ENCODE peak calls at places on chromosomes 6 and 20, in ten cellular contexts. One of them, this sample, is unnamed.

GRCh38 chr6:692356-692851 is 535 bp downstream of the EXOC2 start:
- DNase-seq in mammary epithelial cell: peak; percentile 80
- DNase-seq in heart right ventricle: no peak
- DNase-seq in endodermal cell: peak; percentile 88
- DNase-seq in heart left ventricle: peak; percentile 18
- DNase-seq in psoas muscle: peak; percentile 31
- DNase-seq in prostate gland: no peak
- DNase-seq in colonic mucosa: peak; percentile 72
- DNase-seq in left lung: peak; percentile 44
- DNase-seq in left ventricle myocardium inferior: peak; percentile 37
- DNase-seq in this sample: peak; percentile 22

GRCh38 chr6:3317741-3318211 is 59.0 kb downstream of the PSMG4 start:
- DNase-seq in mammary epithelial cell: no peak
- DNase-seq in heart right ventricle: no peak
- DNase-seq in endodermal cell: peak; percentile 20
- DNase-seq in heart left ventricle: no peak
- DNase-seq in psoas muscle: peak; percentile 41
- DNase-seq in prostate gland: no peak
- DNase-seq in colonic mucosa: no peak
- DNase-seq in left lung: no peak
- DNase-seq in left ventricle myocardium inferior: no peak
- DNase-seq in this sample: no peak

GRCh38 chr6:130912451-130912850 is 85.2 kb downstream of the SMLR1 start:
- DNase-seq in mammary epithelial cell: no peak
- DNase-seq in heart right ventricle: no peak
- DNase-seq in endodermal cell: no peak
- DNase-seq in heart left ventricle: no peak
- DNase-seq in psoas muscle: no peak
- DNase-seq in prostate gland: no peak
- DNase-seq in colonic mucosa: no peak
- DNase-seq in left lung: no peak
- DNase-seq in left ventricle myocardium inferior: no peak
- DNase-seq in this sample: no peak

GRCh38 chr6:61909541-61909940 is 376.5 kb downstream of the KHDRBS2 start:
- DNase-seq in mammary epithelial cell: no peak
- DNase-seq in heart right ventricle: no peak
- DNase-seq in endodermal cell: no peak
- DNase-seq in heart left ventricle: no peak
- DNase-seq in psoas muscle: no peak
- DNase-seq in prostate gland: no peak
- DNase-seq in colonic mucosa: no peak
- DNase-seq in left lung: no peak
- DNase-seq in left ventricle myocardium inferior: no peak
- DNase-seq in this sample: no peak

GRCh38 chr6:74404366-74404765 is 708.4 kb downstream of the CD109 start:
- DNase-seq in mammary epithelial cell: no peak
- DNase-seq in heart right ventricle: no peak
- DNase-seq in endodermal cell: no peak
- DNase-seq in heart left ventricle: no peak
- DNase-seq in psoas muscle: no peak
- DNase-seq in prostate gland: no peak
- DNase-seq in colonic mucosa: no peak
- DNase-seq in left lung: no peak
- DNase-seq in left ventricle myocardium inferior: no peak
- DNase-seq in this sample: no peak

GRCh38 chr20:2805682-2806350 is 5.4 kb upstream of the CPXM1 start:
- DNase-seq in mammary epithelial cell: no peak
- DNase-seq in heart right ventricle: no peak
- DNase-seq in endodermal cell: peak; percentile 65
- DNase-seq in heart left ventricle: no peak
- DNase-seq in psoas muscle: no peak
- DNase-seq in prostate gland: no peak
- DNase-seq in colonic mucosa: no peak
- DNase-seq in left lung: no peak
- DNase-seq in left ventricle myocardium inferior: no peak
- DNase-seq in this sample: no peak

GRCh38 chr6:56346958-56347357 is 99.6 kb upstream of the COL21A1 start:
- DNase-seq in mammary epithelial cell: no peak
- DNase-seq in heart right ventricle: no peak
- DNase-seq in endodermal cell: peak; percentile 69
- DNase-seq in heart left ventricle: no peak
- DNase-seq in psoas muscle: no peak
- DNase-seq in prostate gland: no peak
- DNase-seq in colonic mucosa: no peak
- DNase-seq in left lung: no peak
- DNase-seq in left ventricle myocardium inferior: no peak
- DNase-seq in this sample: no peak

GRCh38 chr6:150395388-150396009 is 26.7 kb downstream of the IYD start:
- DNase-seq in mammary epithelial cell: peak; percentile 62
- DNase-seq in heart right ventricle: peak; percentile 47
- DNase-seq in endodermal cell: peak; percentile 86
- DNase-seq in heart left ventricle: peak; percentile 37
- DNase-seq in psoas muscle: no peak
- DNase-seq in prostate gland: peak; percentile 28
- DNase-seq in colonic mucosa: peak; percentile 65
- DNase-seq in left lung: peak; percentile 50
- DNase-seq in left ventricle myocardium inferior: no peak
- DNase-seq in this sample: no peak

DNA sequence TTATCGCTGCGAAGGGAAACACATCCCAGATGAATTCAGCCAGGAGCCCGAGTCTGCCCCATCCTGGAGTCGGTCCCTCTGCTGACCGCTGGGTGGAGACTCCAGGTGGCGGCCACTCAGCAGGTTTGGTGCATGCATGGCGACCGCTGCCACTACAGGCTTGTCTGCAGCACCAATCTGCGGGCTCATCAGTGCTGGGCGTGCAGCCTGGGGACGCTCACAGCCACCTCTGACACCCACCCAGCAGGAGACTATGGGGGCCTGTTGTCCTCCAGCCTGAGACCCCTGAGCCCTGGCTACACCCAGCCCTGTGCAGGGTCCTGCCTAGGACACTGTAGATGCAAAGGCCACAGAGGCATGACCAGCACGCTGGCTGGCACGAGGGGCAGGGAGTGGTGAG is 40.5 kb upstream of the GATA5 start:
- DNase-seq in mammary epithelial cell: no peak
- DNase-seq in heart right ventricle: no peak
- DNase-seq in endodermal cell: peak; percentile 82
- DNase-seq in heart left ventricle: peak; percentile 44
- DNase-seq in psoas muscle: no peak
- DNase-seq in prostate gland: no peak
- DNase-seq in colonic mucosa: no peak
- DNase-seq in left lung: no peak
- DNase-seq in left ventricle myocardium inferior: peak; percentile 40
- DNase-seq in this sample: no peak
- TF ChIP-seq CTCF in mammary epithelial cell: no peak
- TF ChIP-seq CTCF in heart right ventricle: peak; percentile 35
- TF ChIP-seq CTCF in endodermal cell: peak; percentile 62
- TF ChIP-seq CTCF in heart left ventricle: peak; percentile 39
- TF ChIP-seq CTCF in psoas muscle: peak; percentile 36
- TF ChIP-seq CTCF in prostate gland: peak; percentile 16
- TF ChIP-seq CTCF in colonic mucosa: no peak
- TF ChIP-seq CTCF in left lung: no peak
- TF ChIP-seq CTCF in left ventricle myocardium inferior: peak; percentile 63
- TF ChIP-seq CTCF in this sample: no peak

GRCh38 chr6:33316603-33317417 is 734 bp downstream of the ZBTB22 start:
- DNase-seq in mammary epithelial cell: no peak
- DNase-seq in heart right ventricle: no peak
- DNase-seq in endodermal cell: peak; percentile 49
- DNase-seq in heart left ventricle: no peak
- DNase-seq in psoas muscle: no peak
- DNase-seq in prostate gland: no peak
- DNase-seq in colonic mucosa: no peak
- DNase-seq in left lung: no peak
- DNase-seq in left ventricle myocardium inferior: peak; percentile 55
- DNase-seq in this sample: no peak

GRCh38 chr6:33317418-33317667 is 201 bp downstream of the ZBTB22 start:
- DNase-seq in mammary epithelial cell: no peak
- DNase-seq in heart right ventricle: peak; percentile 58
- DNase-seq in endodermal cell: no peak
- DNase-seq in heart left ventricle: no peak
- DNase-seq in psoas muscle: no peak
- DNase-seq in prostate gland: no peak
- DNase-seq in colonic mucosa: peak; percentile 72
- DNase-seq in left lung: peak; percentile 66
- DNase-seq in left ventricle myocardium inferior: no peak
- DNase-seq in this sample: no peak

GRCh38 chr6:33314515-33314942 is 651 bp upstream of the TAPBP start:
- DNase-seq in mammary epithelial cell: peak; percentile 90
- DNase-seq in heart right ventricle: peak; percentile 89
- DNase-seq in endodermal cell: peak; percentile 73
- DNase-seq in heart left ventricle: peak; percentile 81
- DNase-seq in psoas muscle: peak; percentile 62
- DNase-seq in prostate gland: peak; percentile 57
- DNase-seq in colonic mucosa: peak; percentile 81
- DNase-seq in left lung: peak; percentile 84
- DNase-seq in left ventricle myocardium inferior: peak; percentile 60
- DNase-seq in this sample: peak; percentile 75

GRCh38 chr6:33314943-33315752 is 1.3 kb upstream of the TAPBP start:
- DNase-seq in mammary epithelial cell: peak; percentile 46
- DNase-seq in heart right ventricle: peak; percentile 54
- DNase-seq in endodermal cell: peak; percentile 79
- DNase-seq in heart left ventricle: no peak
- DNase-seq in psoas muscle: peak; percentile 52
- DNase-seq in prostate gland: peak; percentile 78
- DNase-seq in colonic mucosa: peak; percentile 86
- DNase-seq in left lung: peak; percentile 72
- DNase-seq in left ventricle myocardium inferior: peak; percentile 54
- DNase-seq in this sample: no peak

DNA sequence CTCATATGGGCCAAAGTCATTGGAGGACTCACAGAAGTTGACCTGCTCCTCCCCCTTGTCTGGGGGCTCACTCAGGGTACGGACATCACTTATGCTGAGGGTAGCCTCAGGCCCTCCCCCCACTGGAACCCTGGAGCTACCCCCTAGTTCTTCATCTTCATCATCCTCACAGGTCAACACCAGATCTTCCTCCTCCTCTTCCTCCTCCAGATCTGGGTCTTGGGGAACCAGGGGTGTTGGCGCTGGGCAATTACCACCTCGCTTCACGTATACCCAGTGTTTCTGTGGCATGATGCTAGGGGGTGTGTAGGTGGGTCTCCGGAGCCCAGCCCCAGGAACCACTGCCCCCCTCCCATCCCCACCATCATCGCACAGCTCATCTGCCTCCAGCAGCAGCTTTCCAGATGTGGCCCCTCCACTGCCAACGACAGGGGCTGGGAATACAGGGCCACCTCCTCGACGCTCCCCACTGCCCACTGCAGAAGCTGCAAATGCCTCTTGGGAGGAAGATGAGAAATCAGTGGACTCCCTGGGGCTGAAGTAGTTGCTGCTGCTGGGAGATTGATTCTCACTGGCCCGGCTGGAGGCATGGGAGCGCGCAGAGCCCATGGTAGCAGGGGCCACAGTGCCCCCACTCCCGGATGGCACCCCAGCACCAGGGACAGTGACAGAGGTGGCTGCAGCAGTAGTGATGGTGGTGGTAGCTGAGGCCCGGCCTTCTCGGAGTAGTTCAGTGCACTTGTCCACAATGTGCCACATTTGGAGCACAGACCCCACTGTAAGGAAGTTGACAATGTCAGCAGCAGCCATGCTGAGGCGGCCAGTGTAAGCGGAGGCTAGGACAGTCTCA is 1.6 kb downstream of the ZBTB22 start:
- DNase-seq in mammary epithelial cell: no peak
- DNase-seq in heart right ventricle: no peak
- DNase-seq in endodermal cell: no peak
- DNase-seq in heart left ventricle: no peak
- DNase-seq in psoas muscle: no peak
- DNase-seq in prostate gland: no peak
- DNase-seq in colonic mucosa: no peak
- DNase-seq in left lung: no peak
- DNase-seq in left ventricle myocardium inferior: no peak
- DNase-seq in this sample: no peak
- H3K4me1 ChIP-seq in mammary epithelial cell: peaks cover 50% of the 10 kb centered on the region
- H3K4me1 ChIP-seq in heart right ventricle: peaks cover 74% of the 10 kb centered on the region
- H3K4me1 ChIP-seq in endodermal cell: peaks cover 11% of the 10 kb centered on the region
- H3K4me1 ChIP-seq in heart left ventricle: peaks cover 67% of the 10 kb centered on the region
- H3K4me1 ChIP-seq in psoas muscle: peaks cover 52% of the 10 kb centered on the region
- H3K4me1 ChIP-seq in prostate gland: peaks cover 8% of the 10 kb centered on the region
- H3K4me1 ChIP-seq in colonic mucosa: peaks cover 20% of the 10 kb centered on the region
- H3K4me1 ChIP-seq in left lung: peaks cover 25% of the 10 kb centered on the region
- H3K4me1 ChIP-seq in left ventricle myocardium inferior: peaks cover 95% of the 10 kb centered on the region
- H3K4me1 ChIP-seq in this sample: no peaks in the 10 kb centered on the region

GRCh38 chr20:9514072-9514460 is 324 bp upstream of the LAMP5 start:
- DNase-seq in mammary epithelial cell: no peak
- DNase-seq in heart right ventricle: no peak
- DNase-seq in endodermal cell: no peak
- DNase-seq in heart left ventricle: no peak
- DNase-seq in psoas muscle: no peak
- DNase-seq in prostate gland: no peak
- DNase-seq in colonic mucosa: no peak
- DNase-seq in left lung: no peak
- DNase-seq in left ventricle myocardium inferior: no peak
- DNase-seq in this sample: no peak
- H3K4me3 ChIP-seq in mammary epithelial cell: no peak overlapping the region
- H3K4me3 ChIP-seq in heart right ventricle: no peak overlapping the region
- H3K4me3 ChIP-seq in endodermal cell: peak overlapping the region; percentile 79
- H3K4me3 ChIP-seq in heart left ventricle: no peak overlapping the region
- H3K4me3 ChIP-seq in psoas muscle: no peak overlapping the region
- H3K4me3 ChIP-seq in prostate gland: no peak overlapping the region
- H3K4me3 ChIP-seq in colonic mucosa: no peak overlapping the region
- H3K4me3 ChIP-seq in left lung: no peak overlapping the region
- H3K4me3 ChIP-seq in left ventricle myocardium inferior: no peak overlapping the region
- H3K4me3 ChIP-seq in this sample: no peak overlapping the region

GRCh38 chr20:35881676-35882075 is 72.6 kb downstream of the SCAND1 start:
- DNase-seq in mammary epithelial cell: no peak
- DNase-seq in heart right ventricle: no peak
- DNase-seq in endodermal cell: no peak
- DNase-seq in heart left ventricle: no peak
- DNase-seq in psoas muscle: no peak
- DNase-seq in prostate gland: no peak
- DNase-seq in colonic mucosa: no peak
- DNase-seq in left lung: no peak
- DNase-seq in left ventricle myocardium inferior: no peak
- DNase-seq in this sample: no peak

GRCh38 chr20:35883778-35884540 is 70.3 kb downstream of the SCAND1 start:
- DNase-seq in mammary epithelial cell: peak; percentile 100
- DNase-seq in heart right ventricle: peak; percentile 70
- DNase-seq in endodermal cell: peak; percentile 89
- DNase-seq in heart left ventricle: peak; percentile 71
- DNase-seq in psoas muscle: peak; percentile 77
- DNase-seq in prostate gland: peak; percentile 54
- DNase-seq in colonic mucosa: peak; percentile 63
- DNase-seq in left lung: peak; percentile 61
- DNase-seq in left ventricle myocardium inferior: peak; percentile 52
- DNase-seq in this sample: peak; percentile 82

GRCh38 chr20:35883341-35883777 is 70.9 kb downstream of the SCAND1 start:
- DNase-seq in mammary epithelial cell: no peak
- DNase-seq in heart right ventricle: no peak
- DNase-seq in endodermal cell: no peak
- DNase-seq in heart left ventricle: no peak
- DNase-seq in psoas muscle: no peak
- DNase-seq in prostate gland: no peak
- DNase-seq in colonic mucosa: no peak
- DNase-seq in left lung: no peak
- DNase-seq in left ventricle myocardium inferior: no peak
- DNase-seq in this sample: no peak

DNA sequence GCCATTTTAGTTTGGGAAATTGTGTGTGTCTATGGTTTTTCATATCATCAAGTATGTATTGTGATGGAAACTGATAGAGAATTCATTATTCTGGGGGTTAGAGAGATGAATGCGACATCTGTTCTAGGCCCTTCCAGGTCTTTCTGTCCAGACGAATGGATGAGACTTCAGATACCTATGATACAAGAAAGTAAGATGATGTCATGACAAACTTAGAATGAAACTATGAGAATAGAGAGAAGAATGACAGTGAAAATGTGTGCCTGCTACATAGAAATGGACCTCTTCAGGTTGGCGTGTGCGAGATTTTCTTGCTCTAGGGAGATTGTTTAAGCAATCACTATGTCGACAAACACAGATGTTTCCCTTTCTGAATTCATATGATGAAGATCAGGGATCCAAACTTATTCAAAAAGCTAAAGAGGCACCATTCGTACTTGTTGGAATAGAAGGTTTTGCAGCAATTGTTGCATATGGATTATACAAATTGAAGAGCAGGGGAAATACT is 76.1 kb downstream of the SCAND1 start:
- DNase-seq in mammary epithelial cell: no peak
- DNase-seq in heart right ventricle: no peak
- DNase-seq in endodermal cell: no peak
- DNase-seq in heart left ventricle: no peak
- DNase-seq in psoas muscle: no peak
- DNase-seq in prostate gland: no peak
- DNase-seq in colonic mucosa: no peak
- DNase-seq in left lung: no peak
- DNase-seq in left ventricle myocardium inferior: no peak
- DNase-seq in this sample: no peak
- TF ChIP-seq CTCF in mammary epithelial cell: no peak
- TF ChIP-seq CTCF in heart right ventricle: no peak
- TF ChIP-seq CTCF in endodermal cell: no peak
- TF ChIP-seq CTCF in heart left ventricle: no peak
- TF ChIP-seq CTCF in psoas muscle: no peak
- TF ChIP-seq CTCF in prostate gland: no peak
- TF ChIP-seq CTCF in colonic mucosa: no peak
- TF ChIP-seq CTCF in left lung: no peak
- TF ChIP-seq CTCF in left ventricle myocardium inferior: no peak
- TF ChIP-seq CTCF in this sample: no peak

This sample was measured in uterus.